ENCODE peak calls at places on chromosomes 5 and 9, in six cellular contexts. Z, K, S, B, V and A are unnamed samples.

GRCh38 chr9:132787748-132788159 is 90.3 kb downstream of the AK8 start:
- DNase-seq in Z (no peak), V (no peak), S (no peak), B (no peak), K (no peak), A (peak)

GRCh38 chr9:92807757-92808725 is 43.4 kb upstream of the BICD2 start:
- DNase-seq in K (no peak), B (no peak), S (no peak), Z (no peak), V (no peak), A (no peak)

GRCh38 chr5:175895701-175896102 is 24.3 kb downstream of the CPLX2 start:
- DNase-seq in B (no peak), V (no peak), S (no peak), K (peak), Z (no peak), A (no peak)

GRCh38 chr9:642014-642413 is 199.5 kb upstream of the DMRT1 start:
- DNase-seq in B (no peak), S (no peak), K (no peak), V (no peak), Z (no peak), A (no peak)

GRCh38 chr5:52757991-52758390 is 29.7 kb upstream of the ITGA1 start:
- DNase-seq in B (peak), V (no peak), K (no peak), Z (no peak), S (no peak), A (no peak)

GRCh38 chr9:101398335-101398929 is at the start of the genes MRPL50 and ZNF189:
- DNase-seq in V (peak), B (peak), S (peak), K (peak), Z (peak), A (peak)

GRCh38 chr9:81032831-81033230 is 656.5 kb downstream of the TLE1 start:
- DNase-seq in V (peak), K (no peak), Z (no peak), S (no peak), B (no peak), A (peak)

GRCh38 chr5:34497031-34497808 is 158.9 kb upstream of the RAI14 start:
- DNase-seq in K (no peak), B (no peak), S (no peak), V (no peak), Z (peak), A (no peak)

GRCh38 chr5:57895766-57896165 is 413.2 kb upstream of the ACTBL2 start:
- DNase-seq in B (no peak), S (no peak), K (no peak), V (no peak), Z (no peak), A (no peak)

GRCh38 chr9:95815961-95816360 is 59.5 kb upstream of the ERCC6L2 start:
- DNase-seq in Z (no peak), K (no peak), B (no peak), V (no peak), S (no peak), A (no peak)

GRCh38 chr9:114395768-114396167 is 8.0 kb upstream of the AKNA start:
- DNase-seq in Z (no peak), V (no peak), B (no peak), K (no peak), S (no peak), A (no peak)

GRCh38 chr9:91896513-91897121 is 53.4 kb downstream of the ROR2 start:
- DNase-seq in V (no peak), S (no peak), B (no peak), Z (peak), K (no peak), A (peak)

GRCh38 chr9:19642256-19642655 is 146.6 kb downstream of the SLC24A2 start:
- DNase-seq in S (peak), K (no peak), B (peak), Z (no peak), V (no peak), A (no peak)

GRCh38 chr9:110864011-110864410 is 174.3 kb downstream of the LPAR1 start:
- DNase-seq in S (no peak), K (no peak), V (no peak), B (no peak), Z (no peak), A (no peak)

GRCh38 chr9:96495341-96495740 is 45.4 kb downstream of the HABP4 start:
- DNase-seq in Z (no peak), B (no peak), K (no peak), V (peak), S (no peak), A (no peak)

GRCh38 chr5:177496111-177497010 is 1.0 kb downstream of the PDLIM7 start:
- DNase-seq in S (no peak), K (no peak), V (peak), Z (peak), B (peak), A (peak)

GRCh38 chr5:124738751-124739559 is 7.5 kb downstream of the ZNF608 start:
- DNase-seq in Z (no peak), S (no peak), K (no peak), B (no peak), V (no peak), A (no peak)

GRCh38 chr5:31269259-31269658 is 75.8 kb downstream of the CDH6 start:
- DNase-seq in V (no peak), Z (no peak), S (no peak), B (no peak), K (no peak), A (no peak)

GRCh38 chr5:80299601-80300000 is 20.2 kb upstream of the SPZ1 start:
- DNase-seq in V (no peak), B (no peak), K (no peak), S (no peak), Z (no peak), A (no peak)

GRCh38 chr5:31722111-31722510 is 83.2 kb downstream of the PDZD2 start:
- DNase-seq in Z (no peak), S (no peak), B (no peak), K (no peak), V (no peak), A (no peak)

GRCh38 chr5:120778491-120779293 is 314.6 kb downstream of the PRR16 start:
- DNase-seq in S (no peak), B (no peak), Z (no peak), K (no peak), V (peak), A (peak)

GRCh38 chr9:7094052-7094451 is 336.3 kb downstream of the KDM4C start:
- DNase-seq in S (no peak), Z (no peak), K (no peak), V (no peak), B (peak), A (no peak)

GRCh38 chr9:85743290-85744128 is 1.8 kb upstream of the AGTPBP1 start:
- DNase-seq in K (no peak), Z (peak), S (no peak), B (peak), V (peak), A (peak)

GRCh38 chr9:121698627-121699270 is 47.3 kb downstream of the DAB2IP start:
- DNase-seq in V (no peak), K (peak), S (no peak), Z (peak), B (peak), A (no peak)

GRCh38 chr9:71758277-71758676 is 10.0 kb downstream of the CEMIP2 start:
- DNase-seq in K (no peak), Z (no peak), B (peak), V (no peak), S (no peak), A (no peak)

GRCh38 chr9:106487256-106487655 is 375.7 kb upstream of the ZNF462 start:
- DNase-seq in K (no peak), V (no peak), Z (no peak), B (no peak), S (peak), A (no peak)

GRCh38 chr9:88808761-88809370 is 182.4 kb upstream of the S1PR3 start:
- DNase-seq in V (no peak), Z (no peak), S (no peak), B (no peak), K (no peak), A (no peak)

GRCh38 chr9:90142580-90142979 is 500.0 kb downstream of the DIRAS2 start:
- DNase-seq in B (peak), S (peak), K (peak), V (peak), Z (no peak), A (peak)

GRCh38 chr5:157516016-157516415 is 56.0 kb downstream of the NIPAL4 start:
- DNase-seq in Z (no peak), V (peak), S (no peak), K (no peak), B (peak), A (peak)

GRCh38 chr9:130104413-130105193 is 50.9 kb downstream of the GPR107 start:
- DNase-seq in S (no peak), V (no peak), B (no peak), K (no peak), Z (no peak), A (no peak)

GRCh38 chr5:178801021-178801420 is 58.7 kb upstream of the ZNF354B start:
- DNase-seq in B (no peak), Z (no peak), K (no peak), S (no peak), V (no peak), A (no peak)

GRCh38 chr5:141870871-141871270 is 7.3 kb downstream of the PCDH1 start:
- DNase-seq in B (peak), V (no peak), S (no peak), K (no peak), Z (no peak), A (no peak)

GRCh38 chr5:160198886-160199409 is 30.4 kb upstream of the FABP6 start:
- DNase-seq in S (no peak), V (no peak), K (no peak), Z (no peak), B (no peak), A (no peak)

GRCh38 chr9:77543131-77543822 is 104.8 kb downstream of the GNA14 start:
- DNase-seq in V (no peak), K (no peak), B (no peak), Z (no peak), S (no peak), A (no peak)

GRCh38 chr9:34591091-34591910 is 1.8 kb upstream of the CNTFR start:
- DNase-seq in Z (peak), V (peak), K (peak), B (peak), S (peak), A (peak)

GRCh38 chr9:17721954-17722353 is 143.1 kb downstream of the SH3GL2 start:
- DNase-seq in K (no peak), B (no peak), Z (no peak), V (no peak), S (no peak), A (no peak)